ENCODE peak calls at places on chromosome 2, in nine cellular contexts. One of them, this sample, is unnamed.

GRCh38 chr2:221999702-222000101 is 299.1 kb downstream of the PAX3 start:
- DNase-seq in gastrocnemius medialis: no peak
- DNase-seq in SK-N-SH: no peak
- DNase-seq in HFFc6: peak
- DNase-seq in endothelial cell of umbilical vein: no peak
- DNase-seq in Calu3: peak
- DNase-seq in GM12865: no peak
- DNase-seq in activated CD8-positive, alpha-beta T cell treated with anti-CD3 and anti-CD28 coated beads for 36 hours: no peak
- DNase-seq in cardiac fibroblast: peak
- DNase-seq in this sample: no peak

GRCh38 chr2:72148391-72148974 is 821 bp upstream of the CYP26B1 start:
- DNase-seq in gastrocnemius medialis: no peak
- DNase-seq in SK-N-SH: peak
- DNase-seq in HFFc6: no peak
- DNase-seq in endothelial cell of umbilical vein: no peak
- DNase-seq in Calu3: no peak
- DNase-seq in GM12865: no peak
- DNase-seq in activated CD8-positive, alpha-beta T cell treated with anti-CD3 and anti-CD28 coated beads for 36 hours: no peak
- DNase-seq in cardiac fibroblast: peak
- DNase-seq in this sample: no peak

GRCh38 chr2:174764281-174765063 is at the start of gene CHRNA1:
- DNase-seq in gastrocnemius medialis: peak
- DNase-seq in SK-N-SH: no peak
- DNase-seq in HFFc6: peak
- DNase-seq in endothelial cell of umbilical vein: peak
- DNase-seq in Calu3: no peak
- DNase-seq in GM12865: peak
- DNase-seq in activated CD8-positive, alpha-beta T cell treated with anti-CD3 and anti-CD28 coated beads for 36 hours: no peak
- DNase-seq in cardiac fibroblast: no peak
- DNase-seq in this sample: no peak

GRCh38 chr2:42832289-42832634 is 39.9 kb upstream of the HAAO start:
- DNase-seq in gastrocnemius medialis: no peak
- DNase-seq in SK-N-SH: no peak
- DNase-seq in HFFc6: no peak
- DNase-seq in endothelial cell of umbilical vein: no peak
- DNase-seq in Calu3: no peak
- DNase-seq in GM12865: no peak
- DNase-seq in activated CD8-positive, alpha-beta T cell treated with anti-CD3 and anti-CD28 coated beads for 36 hours: no peak
- DNase-seq in cardiac fibroblast: no peak
- DNase-seq in this sample: no peak

GRCh38 chr2:55842009-55842408 is 81.6 kb downstream of the EFEMP1 start:
- DNase-seq in gastrocnemius medialis: no peak
- DNase-seq in SK-N-SH: no peak
- DNase-seq in HFFc6: peak
- DNase-seq in endothelial cell of umbilical vein: no peak
- DNase-seq in Calu3: no peak
- DNase-seq in GM12865: no peak
- DNase-seq in activated CD8-positive, alpha-beta T cell treated with anti-CD3 and anti-CD28 coated beads for 36 hours: no peak
- DNase-seq in cardiac fibroblast: no peak
- DNase-seq in this sample: no peak

GRCh38 chr2:65316072-65316471 is 88.4 kb downstream of the ACTR2 start:
- DNase-seq in gastrocnemius medialis: no peak
- DNase-seq in SK-N-SH: no peak
- DNase-seq in HFFc6: no peak
- DNase-seq in endothelial cell of umbilical vein: no peak
- DNase-seq in Calu3: no peak
- DNase-seq in GM12865: no peak
- DNase-seq in activated CD8-positive, alpha-beta T cell treated with anti-CD3 and anti-CD28 coated beads for 36 hours: no peak
- DNase-seq in cardiac fibroblast: no peak
- DNase-seq in this sample: no peak

GRCh38 chr2:216348909-216349308 is 23.4 kb downstream of the MARCHF4 start:
- DNase-seq in gastrocnemius medialis: no peak
- DNase-seq in SK-N-SH: no peak
- DNase-seq in HFFc6: peak
- DNase-seq in endothelial cell of umbilical vein: peak
- DNase-seq in Calu3: no peak
- DNase-seq in GM12865: no peak
- DNase-seq in activated CD8-positive, alpha-beta T cell treated with anti-CD3 and anti-CD28 coated beads for 36 hours: peak
- DNase-seq in cardiac fibroblast: peak
- DNase-seq in this sample: no peak

GRCh38 chr2:71744781-71745180 is 291.4 kb downstream of the DYSF start:
- DNase-seq in gastrocnemius medialis: no peak
- DNase-seq in SK-N-SH: no peak
- DNase-seq in HFFc6: no peak
- DNase-seq in endothelial cell of umbilical vein: no peak
- DNase-seq in Calu3: no peak
- DNase-seq in GM12865: no peak
- DNase-seq in activated CD8-positive, alpha-beta T cell treated with anti-CD3 and anti-CD28 coated beads for 36 hours: no peak
- DNase-seq in cardiac fibroblast: no peak
- DNase-seq in this sample: no peak

DNA sequence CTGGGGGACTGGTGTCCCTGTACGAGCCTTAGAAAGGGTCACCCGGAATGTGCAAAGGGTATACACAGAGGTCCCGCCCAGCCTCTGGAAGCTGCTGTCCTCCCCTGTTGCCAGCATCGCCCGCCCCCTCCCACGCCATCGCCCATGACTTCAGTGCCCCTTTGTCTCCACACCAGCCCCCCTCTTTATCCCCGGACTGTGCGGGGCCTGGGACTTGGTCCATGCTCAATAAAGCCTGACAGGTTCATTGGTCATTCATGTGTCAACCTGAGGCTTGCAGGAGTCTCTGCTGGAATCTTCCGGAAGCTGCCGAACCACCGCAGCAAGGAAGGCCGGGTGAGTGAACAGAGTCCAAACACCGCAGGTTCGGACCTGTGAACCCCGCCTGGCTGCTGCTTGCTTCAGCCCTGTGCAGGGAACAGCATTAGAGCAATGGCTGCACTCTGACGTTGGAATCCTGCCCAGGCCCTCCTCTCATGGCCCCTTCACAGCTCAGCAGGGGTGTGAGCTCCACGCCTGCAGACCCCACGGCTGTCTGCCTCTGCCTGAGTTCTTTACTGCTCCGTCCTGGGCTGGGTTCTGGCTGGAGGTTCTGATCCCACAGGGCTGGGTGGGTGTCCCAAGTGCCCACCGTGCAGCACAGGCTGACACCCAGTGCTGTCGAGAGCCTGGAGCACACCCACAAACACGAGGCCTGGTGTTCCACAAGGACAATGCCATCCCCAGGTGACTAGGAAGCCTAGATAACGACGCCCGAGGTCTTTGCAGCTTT is 96.5 kb downstream of the SEPTIN10 start:
- DNase-seq in gastrocnemius medialis: no peak
- DNase-seq in SK-N-SH: no peak
- DNase-seq in HFFc6: no peak
- DNase-seq in endothelial cell of umbilical vein: no peak
- DNase-seq in Calu3: no peak
- DNase-seq in GM12865: no peak
- DNase-seq in activated CD8-positive, alpha-beta T cell treated with anti-CD3 and anti-CD28 coated beads for 36 hours: no peak
- DNase-seq in cardiac fibroblast: no peak
- DNase-seq in this sample: no peak
- TF ChIP-seq CTCF in gastrocnemius medialis: no peak
- TF ChIP-seq CTCF in SK-N-SH: no peak
- TF ChIP-seq CTCF in HFFc6: no peak
- TF ChIP-seq CTCF in endothelial cell of umbilical vein: no peak
- TF ChIP-seq CTCF in Calu3: no peak
- TF ChIP-seq CTCF in GM12865: no peak
- TF ChIP-seq CTCF in activated CD8-positive, alpha-beta T cell treated with anti-CD3 and anti-CD28 coated beads for 36 hours: no peak
- TF ChIP-seq CTCF in cardiac fibroblast: no peak
- TF ChIP-seq CTCF in this sample: no peak

GRCh38 chr2:206445948-206446347 is 2.6 kb downstream of the ADAM23 start:
- DNase-seq in gastrocnemius medialis: no peak
- DNase-seq in SK-N-SH: no peak
- DNase-seq in HFFc6: no peak
- DNase-seq in endothelial cell of umbilical vein: no peak
- DNase-seq in Calu3: no peak
- DNase-seq in GM12865: no peak
- DNase-seq in activated CD8-positive, alpha-beta T cell treated with anti-CD3 and anti-CD28 coated beads for 36 hours: no peak
- DNase-seq in cardiac fibroblast: no peak
- DNase-seq in this sample: no peak

GRCh38 chr2:206438196-206438727 is 5.1 kb upstream of the ADAM23 start:
- DNase-seq in gastrocnemius medialis: no peak
- DNase-seq in SK-N-SH: no peak
- DNase-seq in HFFc6: no peak
- DNase-seq in endothelial cell of umbilical vein: no peak
- DNase-seq in Calu3: no peak
- DNase-seq in GM12865: no peak
- DNase-seq in activated CD8-positive, alpha-beta T cell treated with anti-CD3 and anti-CD28 coated beads for 36 hours: no peak
- DNase-seq in cardiac fibroblast: no peak
- DNase-seq in this sample: no peak

GRCh38 chr2:206442854-206443734 is at the start of gene ADAM23:
- DNase-seq in gastrocnemius medialis: no peak
- DNase-seq in SK-N-SH: peak
- DNase-seq in HFFc6: no peak
- DNase-seq in endothelial cell of umbilical vein: peak
- DNase-seq in Calu3: peak
- DNase-seq in GM12865: peak
- DNase-seq in activated CD8-positive, alpha-beta T cell treated with anti-CD3 and anti-CD28 coated beads for 36 hours: peak
- DNase-seq in cardiac fibroblast: peak
- DNase-seq in this sample: peak

GRCh38 chr2:206442516-206442853 is 847 bp upstream of the ADAM23 start:
- DNase-seq in gastrocnemius medialis: no peak
- DNase-seq in SK-N-SH: no peak
- DNase-seq in HFFc6: no peak
- DNase-seq in endothelial cell of umbilical vein: no peak
- DNase-seq in Calu3: no peak
- DNase-seq in GM12865: no peak
- DNase-seq in activated CD8-positive, alpha-beta T cell treated with anti-CD3 and anti-CD28 coated beads for 36 hours: no peak
- DNase-seq in cardiac fibroblast: no peak
- DNase-seq in this sample: no peak

GRCh38 chr2:206443735-206444527 is 599 bp downstream of the ADAM23 start:
- DNase-seq in gastrocnemius medialis: no peak
- DNase-seq in SK-N-SH: peak
- DNase-seq in HFFc6: no peak
- DNase-seq in endothelial cell of umbilical vein: peak
- DNase-seq in Calu3: peak
- DNase-seq in GM12865: peak
- DNase-seq in activated CD8-positive, alpha-beta T cell treated with anti-CD3 and anti-CD28 coated beads for 36 hours: peak
- DNase-seq in cardiac fibroblast: no peak
- DNase-seq in this sample: peak
- TF ChIP-seq CTCF in gastrocnemius medialis: no peak
- TF ChIP-seq CTCF in SK-N-SH: no peak
- TF ChIP-seq CTCF in HFFc6: no peak
- TF ChIP-seq CTCF in endothelial cell of umbilical vein: no peak
- TF ChIP-seq CTCF in Calu3: no peak
- TF ChIP-seq CTCF in GM12865: no peak
- TF ChIP-seq CTCF in activated CD8-positive, alpha-beta T cell treated with anti-CD3 and anti-CD28 coated beads for 36 hours: no peak
- TF ChIP-seq CTCF in cardiac fibroblast: no peak
- TF ChIP-seq CTCF in this sample: peak

GRCh38 chr2:219723311-219723710 is 95.9 kb downstream of the SLC4A3 start:
- DNase-seq in gastrocnemius medialis: no peak
- DNase-seq in SK-N-SH: no peak
- DNase-seq in HFFc6: no peak
- DNase-seq in endothelial cell of umbilical vein: no peak
- DNase-seq in Calu3: no peak
- DNase-seq in GM12865: no peak
- DNase-seq in activated CD8-positive, alpha-beta T cell treated with anti-CD3 and anti-CD28 coated beads for 36 hours: no peak
- DNase-seq in cardiac fibroblast: no peak
- DNase-seq in this sample: no peak

GRCh38 chr2:219728993-219729487 is 101.6 kb downstream of the SLC4A3 start:
- DNase-seq in gastrocnemius medialis: no peak
- DNase-seq in SK-N-SH: no peak
- DNase-seq in HFFc6: no peak
- DNase-seq in endothelial cell of umbilical vein: no peak
- DNase-seq in Calu3: no peak
- DNase-seq in GM12865: no peak
- DNase-seq in activated CD8-positive, alpha-beta T cell treated with anti-CD3 and anti-CD28 coated beads for 36 hours: no peak
- DNase-seq in cardiac fibroblast: no peak
- DNase-seq in this sample: no peak

GRCh38 chr2:219724628-219725027 is 97.2 kb downstream of the SLC4A3 start:
- DNase-seq in gastrocnemius medialis: no peak
- DNase-seq in SK-N-SH: no peak
- DNase-seq in HFFc6: no peak
- DNase-seq in endothelial cell of umbilical vein: no peak
- DNase-seq in Calu3: no peak
- DNase-seq in GM12865: no peak
- DNase-seq in activated CD8-positive, alpha-beta T cell treated with anti-CD3 and anti-CD28 coated beads for 36 hours: no peak
- DNase-seq in cardiac fibroblast: peak
- DNase-seq in this sample: no peak

GRCh38 chr2:219727771-219728429 is 100.5 kb downstream of the SLC4A3 start:
- DNase-seq in gastrocnemius medialis: no peak
- DNase-seq in SK-N-SH: no peak
- DNase-seq in HFFc6: no peak
- DNase-seq in endothelial cell of umbilical vein: no peak
- DNase-seq in Calu3: no peak
- DNase-seq in GM12865: no peak
- DNase-seq in activated CD8-positive, alpha-beta T cell treated with anti-CD3 and anti-CD28 coated beads for 36 hours: no peak
- DNase-seq in cardiac fibroblast: peak
- DNase-seq in this sample: no peak

GRCh38 chr2:219726916-219727315 is 99.5 kb downstream of the SLC4A3 start:
- DNase-seq in gastrocnemius medialis: no peak
- DNase-seq in SK-N-SH: no peak
- DNase-seq in HFFc6: no peak
- DNase-seq in endothelial cell of umbilical vein: no peak
- DNase-seq in Calu3: peak
- DNase-seq in GM12865: no peak
- DNase-seq in activated CD8-positive, alpha-beta T cell treated with anti-CD3 and anti-CD28 coated beads for 36 hours: no peak
- DNase-seq in cardiac fibroblast: no peak
- DNase-seq in this sample: no peak
- TF ChIP-seq CTCF in gastrocnemius medialis: no peak
- TF ChIP-seq CTCF in SK-N-SH: no peak
- TF ChIP-seq CTCF in HFFc6: peak
- TF ChIP-seq CTCF in endothelial cell of umbilical vein: no peak
- TF ChIP-seq CTCF in Calu3: no peak
- TF ChIP-seq CTCF in GM12865: no peak
- TF ChIP-seq CTCF in activated CD8-positive, alpha-beta T cell treated with anti-CD3 and anti-CD28 coated beads for 36 hours: no peak
- TF ChIP-seq CTCF in cardiac fibroblast: no peak
- TF ChIP-seq CTCF in this sample: peak

GRCh38 chr2:158569284-158569683 is 112.5 kb downstream of the PKP4 start:
- DNase-seq in gastrocnemius medialis: no peak
- DNase-seq in SK-N-SH: no peak
- DNase-seq in HFFc6: no peak
- DNase-seq in endothelial cell of umbilical vein: no peak
- DNase-seq in Calu3: no peak
- DNase-seq in GM12865: no peak
- DNase-seq in activated CD8-positive, alpha-beta T cell treated with anti-CD3 and anti-CD28 coated beads for 36 hours: no peak
- DNase-seq in cardiac fibroblast: no peak
- DNase-seq in this sample: no peak

GRCh38 chr2:158578703-158579330 is 122.1 kb downstream of the PKP4 start:
- DNase-seq in gastrocnemius medialis: no peak
- DNase-seq in SK-N-SH: no peak
- DNase-seq in HFFc6: no peak
- DNase-seq in endothelial cell of umbilical vein: no peak
- DNase-seq in Calu3: no peak
- DNase-seq in GM12865: peak
- DNase-seq in activated CD8-positive, alpha-beta T cell treated with anti-CD3 and anti-CD28 coated beads for 36 hours: no peak
- DNase-seq in cardiac fibroblast: no peak
- DNase-seq in this sample: no peak

GRCh38 chr2:158570869-158571268 is 114.1 kb downstream of the PKP4 start:
- DNase-seq in gastrocnemius medialis: no peak
- DNase-seq in SK-N-SH: no peak
- DNase-seq in HFFc6: no peak
- DNase-seq in endothelial cell of umbilical vein: no peak
- DNase-seq in Calu3: no peak
- DNase-seq in GM12865: no peak
- DNase-seq in activated CD8-positive, alpha-beta T cell treated with anti-CD3 and anti-CD28 coated beads for 36 hours: no peak
- DNase-seq in cardiac fibroblast: no peak
- DNase-seq in this sample: no peak

GRCh38 chr2:158575051-158575635 is 118.4 kb downstream of the PKP4 start:
- DNase-seq in gastrocnemius medialis: no peak
- DNase-seq in SK-N-SH: no peak
- DNase-seq in HFFc6: peak
- DNase-seq in endothelial cell of umbilical vein: peak
- DNase-seq in Calu3: no peak
- DNase-seq in GM12865: no peak
- DNase-seq in activated CD8-positive, alpha-beta T cell treated with anti-CD3 and anti-CD28 coated beads for 36 hours: no peak
- DNase-seq in cardiac fibroblast: peak
- DNase-seq in this sample: no peak

DNA sequence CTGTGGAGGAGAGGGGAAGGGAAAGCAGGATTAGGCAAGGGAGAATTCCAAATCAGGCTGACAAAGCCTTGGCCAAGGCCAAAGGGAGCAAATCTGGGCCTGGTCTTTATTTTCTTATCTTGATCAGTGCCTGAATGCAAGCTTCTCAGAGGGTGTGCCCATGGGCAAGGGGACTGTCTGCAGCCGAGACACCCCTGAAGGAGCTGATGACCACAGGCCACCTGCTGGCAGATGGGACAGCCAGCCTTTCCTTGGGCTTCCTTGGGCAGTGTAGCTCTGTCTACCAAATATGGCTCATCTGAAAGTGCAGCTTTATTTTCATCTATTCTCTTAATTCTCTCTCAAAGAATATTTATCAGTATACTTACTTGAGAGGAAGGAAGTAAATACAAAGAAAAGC is 117.0 kb downstream of the PKP4 start:
- DNase-seq in gastrocnemius medialis: no peak
- DNase-seq in SK-N-SH: no peak
- DNase-seq in HFFc6: no peak
- DNase-seq in endothelial cell of umbilical vein: no peak
- DNase-seq in Calu3: peak
- DNase-seq in GM12865: no peak
- DNase-seq in activated CD8-positive, alpha-beta T cell treated with anti-CD3 and anti-CD28 coated beads for 36 hours: no peak
- DNase-seq in cardiac fibroblast: no peak
- DNase-seq in this sample: no peak
- TF ChIP-seq CTCF in gastrocnemius medialis: no peak
- TF ChIP-seq CTCF in SK-N-SH: no peak
- TF ChIP-seq CTCF in HFFc6: peak
- TF ChIP-seq CTCF in endothelial cell of umbilical vein: no peak
- TF ChIP-seq CTCF in Calu3: no peak
- TF ChIP-seq CTCF in GM12865: no peak
- TF ChIP-seq CTCF in activated CD8-positive, alpha-beta T cell treated with anti-CD3 and anti-CD28 coated beads for 36 hours: no peak
- TF ChIP-seq CTCF in cardiac fibroblast: no peak
- TF ChIP-seq CTCF in this sample: no peak

This sample was measured in type B pancreatic cell.